ENCODE peak calls at places on chromosome 22, in nine cellular contexts. One of them, this sample, is unnamed.
A peak's percentile ranks its signal among the peaks of the same experiment; 100 is the strongest.

GRCh38 chr22:44172370-44173108 is 8.2 kb upstream of the PARVG start:
- DNase-seq in fibroblast of mammary gland: peak; percentile 34
- DNase-seq in AG09319: no peak
- DNase-seq in left lung: peak; percentile 94
- DNase-seq in upper lobe of right lung: peak; percentile 90
- DNase-seq in NCI-H1105 treated with DMSO at 0.1 percent for 48 hours: peak; percentile 3
- DNase-seq in activated naive CD8-positive, alpha-beta T cell treated with anti-CD3 and anti-CD28 coated beads for 36 hours: peak; percentile 18
- DNase-seq in psoas muscle: peak; percentile 64
- DNase-seq in left kidney: peak; percentile 38
- DNase-seq in this sample: no peak

GRCh38 chr22:20071524-20071972 is 8.5 kb upstream of the DGCR8 start:
- DNase-seq in activated naive CD8-positive, alpha-beta T cell treated with anti-CD3 and anti-CD28 coated beads for 36 hours: no peak
- DNase-seq in left kidney: no peak
- DNase-seq in fibroblast of mammary gland: no peak
- DNase-seq in NCI-H1105 treated with DMSO at 0.1 percent for 48 hours: no peak
- DNase-seq in upper lobe of right lung: no peak
- DNase-seq in AG09319: no peak
- DNase-seq in left lung: no peak
- DNase-seq in psoas muscle: no peak
- DNase-seq in this sample: no peak

GRCh38 chr22:24500251-24500820 is 5.2 kb downstream of the UPB1 start:
- DNase-seq in fibroblast of mammary gland: no peak
- DNase-seq in left lung: no peak
- DNase-seq in psoas muscle: no peak
- DNase-seq in NCI-H1105 treated with DMSO at 0.1 percent for 48 hours: no peak
- DNase-seq in left kidney: peak; percentile 43
- DNase-seq in upper lobe of right lung: no peak
- DNase-seq in activated naive CD8-positive, alpha-beta T cell treated with anti-CD3 and anti-CD28 coated beads for 36 hours: no peak
- DNase-seq in AG09319: no peak
- DNase-seq in this sample: no peak

GRCh38 chr22:24271406-24271760 is 752 bp downstream of the SPECC1L start:
- DNase-seq in left kidney: no peak
- DNase-seq in upper lobe of right lung: no peak
- DNase-seq in activated naive CD8-positive, alpha-beta T cell treated with anti-CD3 and anti-CD28 coated beads for 36 hours: no peak
- DNase-seq in NCI-H1105 treated with DMSO at 0.1 percent for 48 hours: no peak
- DNase-seq in AG09319: no peak
- DNase-seq in fibroblast of mammary gland: peak; percentile 42
- DNase-seq in psoas muscle: no peak
- DNase-seq in left lung: no peak
- DNase-seq in this sample: no peak

GRCh38 chr22:22836635-22837034 is 51.0 kb upstream of the IGLL5 start:
- DNase-seq in activated naive CD8-positive, alpha-beta T cell treated with anti-CD3 and anti-CD28 coated beads for 36 hours: no peak
- DNase-seq in fibroblast of mammary gland: peak; percentile 25
- DNase-seq in left lung: no peak
- DNase-seq in psoas muscle: no peak
- DNase-seq in upper lobe of right lung: no peak
- DNase-seq in NCI-H1105 treated with DMSO at 0.1 percent for 48 hours: no peak
- DNase-seq in left kidney: no peak
- DNase-seq in AG09319: no peak
- DNase-seq in this sample: no peak

GRCh38 chr22:42427211-42427610 is 5.0 kb downstream of the NFAM1 start:
- DNase-seq in activated naive CD8-positive, alpha-beta T cell treated with anti-CD3 and anti-CD28 coated beads for 36 hours: no peak
- DNase-seq in fibroblast of mammary gland: no peak
- DNase-seq in AG09319: no peak
- DNase-seq in psoas muscle: no peak
- DNase-seq in upper lobe of right lung: no peak
- DNase-seq in left lung: no peak
- DNase-seq in left kidney: no peak
- DNase-seq in NCI-H1105 treated with DMSO at 0.1 percent for 48 hours: no peak
- DNase-seq in this sample: no peak

GRCh38 chr22:48096846-48097665 is 1334.6 kb downstream of the TBC1D22A start:
- DNase-seq in left lung: no peak
- DNase-seq in upper lobe of right lung: peak; percentile 45
- DNase-seq in left kidney: no peak
- DNase-seq in fibroblast of mammary gland: no peak
- DNase-seq in NCI-H1105 treated with DMSO at 0.1 percent for 48 hours: no peak
- DNase-seq in AG09319: no peak
- DNase-seq in psoas muscle: no peak
- DNase-seq in activated naive CD8-positive, alpha-beta T cell treated with anti-CD3 and anti-CD28 coated beads for 36 hours: no peak
- DNase-seq in this sample: no peak

GRCh38 chr22:20904980-20905355 is 12.2 kb upstream of the CRKL start:
- DNase-seq in NCI-H1105 treated with DMSO at 0.1 percent for 48 hours: no peak
- DNase-seq in activated naive CD8-positive, alpha-beta T cell treated with anti-CD3 and anti-CD28 coated beads for 36 hours: no peak
- DNase-seq in AG09319: no peak
- DNase-seq in left kidney: no peak
- DNase-seq in upper lobe of right lung: no peak
- DNase-seq in fibroblast of mammary gland: no peak
- DNase-seq in psoas muscle: no peak
- DNase-seq in left lung: no peak
- DNase-seq in this sample: no peak

GRCh38 chr22:29062286-29062949 is 787 bp upstream of the C22orf31 start:
- DNase-seq in upper lobe of right lung: no peak
- DNase-seq in AG09319: no peak
- DNase-seq in left kidney: peak; percentile 52
- DNase-seq in left lung: no peak
- DNase-seq in NCI-H1105 treated with DMSO at 0.1 percent for 48 hours: no peak
- DNase-seq in psoas muscle: no peak
- DNase-seq in activated naive CD8-positive, alpha-beta T cell treated with anti-CD3 and anti-CD28 coated beads for 36 hours: no peak
- DNase-seq in fibroblast of mammary gland: no peak
- DNase-seq in this sample: no peak

GRCh38 chr22:17964647-17965046 is 59.7 kb downstream of the MICAL3 start:
- DNase-seq in left lung: no peak
- DNase-seq in fibroblast of mammary gland: no peak
- DNase-seq in AG09319: no peak
- DNase-seq in NCI-H1105 treated with DMSO at 0.1 percent for 48 hours: no peak
- DNase-seq in upper lobe of right lung: no peak
- DNase-seq in activated naive CD8-positive, alpha-beta T cell treated with anti-CD3 and anti-CD28 coated beads for 36 hours: no peak
- DNase-seq in left kidney: peak; percentile 54
- DNase-seq in psoas muscle: no peak
- DNase-seq in this sample: no peak

GRCh38 chr22:47165998-47166397 is 403.5 kb downstream of the TBC1D22A start:
- DNase-seq in NCI-H1105 treated with DMSO at 0.1 percent for 48 hours: no peak
- DNase-seq in left lung: no peak
- DNase-seq in upper lobe of right lung: peak; percentile 37
- DNase-seq in psoas muscle: no peak
- DNase-seq in fibroblast of mammary gland: no peak
- DNase-seq in AG09319: no peak
- DNase-seq in left kidney: no peak
- DNase-seq in activated naive CD8-positive, alpha-beta T cell treated with anti-CD3 and anti-CD28 coated beads for 36 hours: no peak
- DNase-seq in this sample: no peak

GRCh38 chr22:41364955-41365354 is 16.8 kb upstream of the TEF start:
- DNase-seq in upper lobe of right lung: no peak
- DNase-seq in activated naive CD8-positive, alpha-beta T cell treated with anti-CD3 and anti-CD28 coated beads for 36 hours: no peak
- DNase-seq in fibroblast of mammary gland: no peak
- DNase-seq in AG09319: no peak
- DNase-seq in NCI-H1105 treated with DMSO at 0.1 percent for 48 hours: no peak
- DNase-seq in left kidney: no peak
- DNase-seq in left lung: peak; percentile 45
- DNase-seq in psoas muscle: no peak
- DNase-seq in this sample: no peak

GRCh38 chr22:47151490-47151889 is 389.0 kb downstream of the TBC1D22A start:
- DNase-seq in left kidney: no peak
- DNase-seq in upper lobe of right lung: no peak
- DNase-seq in psoas muscle: no peak
- DNase-seq in activated naive CD8-positive, alpha-beta T cell treated with anti-CD3 and anti-CD28 coated beads for 36 hours: no peak
- DNase-seq in fibroblast of mammary gland: peak; percentile 30
- DNase-seq in NCI-H1105 treated with DMSO at 0.1 percent for 48 hours: no peak
- DNase-seq in AG09319: no peak
- DNase-seq in left lung: no peak
- DNase-seq in this sample: no peak

GRCh38 chr22:36136988-36137387 is 23.6 kb downstream of the APOL3 start:
- DNase-seq in NCI-H1105 treated with DMSO at 0.1 percent for 48 hours: no peak
- DNase-seq in left kidney: no peak
- DNase-seq in left lung: no peak
- DNase-seq in activated naive CD8-positive, alpha-beta T cell treated with anti-CD3 and anti-CD28 coated beads for 36 hours: no peak
- DNase-seq in psoas muscle: no peak
- DNase-seq in upper lobe of right lung: no peak
- DNase-seq in AG09319: no peak
- DNase-seq in fibroblast of mammary gland: peak; percentile 80
- DNase-seq in this sample: no peak

GRCh38 chr22:49298834-49299750 is 528.6 kb downstream of the BRD1 start:
- DNase-seq in AG09319: no peak
- DNase-seq in activated naive CD8-positive, alpha-beta T cell treated with anti-CD3 and anti-CD28 coated beads for 36 hours: no peak
- DNase-seq in psoas muscle: no peak
- DNase-seq in upper lobe of right lung: peak; percentile 53
- DNase-seq in left kidney: no peak
- DNase-seq in NCI-H1105 treated with DMSO at 0.1 percent for 48 hours: no peak
- DNase-seq in left lung: no peak
- DNase-seq in fibroblast of mammary gland: no peak
- DNase-seq in this sample: no peak

This sample was measured in NCI-H2227 treated with DMSO at 0.1 percent for 48 hours.